ENCODE peak calls at places on chromosomes 11 and 22, in nine cellular contexts. U is activated T-helper 9 cell treated with anti-CD3 and anti-CD28 coated beads, Interleukin-2, amount 50 U/mL, for 16 hours; Y is cardiac septum; B is non-pigmented ciliary epithelial cell; R is activated effector memory CD4-positive, alpha-beta T cell treated with Interleukin-2 at 50 U/mL for 16 hours; C is SW 1271; D is activated naive CD8-positive, alpha-beta T cell treated with anti-CD3 and anti-CD28 coated beads, Interleukin-2, amount 50 U/mL, for 24 hours; F is LoVo; M is AG20443. N is an unnamed sample.

GRCh38 chr22:48849963-48850657 is 977.6 kb downstream of the BRD1 start:
- DNase-seq in U (no peak), Y (no peak), B (no peak), R (no peak), C (no peak), D (no peak), F (no peak), M (no peak), N (no peak)

GRCh38 chr11:119567667-119568582 is 145.0 kb upstream of the THY1 start:
- DNase-seq in U (no peak), Y (no peak), B (no peak), R (no peak), C (no peak), D (no peak), F (no peak), M (peak), N (peak)

GRCh38 chr11:122632178-122632824 is 23.2 kb upstream of the UBASH3B start:
- DNase-seq in U (no peak), Y (peak), B (no peak), R (no peak), C (no peak), D (no peak), F (no peak), M (no peak), N (no peak)

GRCh38 chr11:71286701-71287643 is 34.6 kb upstream of the SHANK2 start:
- DNase-seq in U (no peak), Y (peak), B (peak), R (no peak), C (no peak), D (no peak), F (peak), M (peak), N (no peak)

GRCh38 chr11:44622721-44623258 is 57.3 kb downstream of the CD82 start:
- DNase-seq in U (no peak), Y (peak), B (no peak), R (no peak), C (no peak), D (peak), F (no peak), M (no peak), N (no peak)

GRCh38 chr11:83625336-83625735 is 339.2 kb upstream of the CCDC90B start:
- DNase-seq in U (no peak), Y (no peak), B (no peak), R (no peak), C (no peak), D (no peak), F (no peak), M (no peak), N (no peak)

GRCh38 chr22:38172489-38173155 is 9.0 kb downstream of the PLA2G6 start:
- DNase-seq in U (no peak), Y (no peak), B (no peak), R (peak), C (peak), D (peak), F (no peak), M (peak), N (no peak)

GRCh38 chr11:34627197-34627596 is 6.3 kb downstream of the EHF start:
- DNase-seq in U (no peak), Y (no peak), B (no peak), R (no peak), C (no peak), D (no peak), F (no peak), M (no peak), N (no peak)

GRCh38 chr11:110891411-110891810 is 179.2 kb upstream of the ARHGAP20 start:
- DNase-seq in U (no peak), Y (no peak), B (peak), R (no peak), C (no peak), D (no peak), F (no peak), M (peak), N (no peak)

GRCh38 chr22:20422965-20423635 is 14.5 kb downstream of the SCARF2 start:
- DNase-seq in U (no peak), Y (peak), B (no peak), R (no peak), C (no peak), D (no peak), F (no peak), M (peak), N (no peak)

GRCh38 chr22:36339171-36340065 is 48.3 kb downstream of the MYH9 start:
- DNase-seq in U (no peak), Y (no peak), B (no peak), R (no peak), C (no peak), D (peak), F (no peak), M (peak), N (no peak)

GRCh38 chr22:35674335-35674734 is 26.1 kb downstream of the APOL6 start:
- DNase-seq in U (no peak), Y (no peak), B (no peak), R (no peak), C (no peak), D (no peak), F (no peak), M (no peak), N (no peak)

GRCh38 chr11:9078113-9079041 is 13.0 kb downstream of the SCUBE2 start:
- DNase-seq in U (no peak), Y (no peak), B (no peak), R (no peak), C (no peak), D (no peak), F (no peak), M (no peak), N (peak)

GRCh38 chr22:50399751-50400331 is 56.7 kb downstream of the PPP6R2 start:
- DNase-seq in U (no peak), Y (no peak), B (no peak), R (no peak), C (peak), D (peak), F (peak), M (peak), N (peak)

N was measured in Karpas-422.